ENCODE peak calls at places on chromosomes 4 and X, in eight cellular contexts. N is stomach, S is A172, C is mucosa of descending colon, I is NCI-H146, P is AG08395, K is dermis blood vessel endothelial cell, A is AG09319. B is an unnamed sample.

GRCh38 chr4:77220841-77221613 is 64.0 kb downstream of the CCNG2 start:
- DNase-seq in N (no peak), S (peak), C (no peak), I (no peak), P (peak), K (no peak), A (no peak), B (no peak)

GRCh38 chr4:155639674-155640529 is 26.7 kb upstream of the GUCY1A1 start:
- DNase-seq in N (no peak), S (no peak), C (no peak), I (no peak), P (no peak), K (no peak), A (no peak), B (no peak)

GRCh38 chrX:107700317-107700774 is 72.0 kb downstream of the PRPS1 start:
- DNase-seq in N (no peak), S (no peak), C (no peak), I (no peak), P (peak), K (no peak), A (no peak), B (no peak)

GRCh38 chr4:7276538-7276937 is 84.2 kb downstream of the SORCS2 start:
- DNase-seq in N (no peak), S (no peak), C (no peak), I (no peak), P (no peak), K (peak), A (no peak), B (no peak)

GRCh38 chr4:658681-659667 is 15.1 kb downstream of the ATP5ME start:
- DNase-seq in N (no peak), S (no peak), C (peak), I (no peak), P (no peak), K (no peak), A (no peak), B (no peak)

GRCh38 chrX:140664939-140665338 is 44.6 kb upstream of the LINC00632 start:
- DNase-seq in N (no peak), S (peak), C (no peak), I (no peak), P (peak), K (peak), A (no peak), B (no peak)

GRCh38 chrX:142327182-142327581 is 122.1 kb upstream of the MAGEC2 start:
- DNase-seq in N (no peak), S (no peak), C (no peak), I (no peak), P (no peak), K (no peak), A (no peak), B (no peak)

GRCh38 chr4:3283916-3284315 is 8.9 kb upstream of the RGS12 start:
- DNase-seq in N (peak), S (peak), C (no peak), I (no peak), P (no peak), K (no peak), A (no peak), B (no peak)

GRCh38 chrX:147894332-147894870 is 17.3 kb upstream of the FMR1 start:
- DNase-seq in N (no peak), S (peak), C (no peak), I (no peak), P (no peak), K (no peak), A (no peak), B (no peak)

GRCh38 chrX:146907391-146908240 is 93.1 kb upstream of the CXorf51A start:
- DNase-seq in N (no peak), S (peak), C (no peak), I (no peak), P (no peak), K (no peak), A (no peak), B (no peak)

GRCh38 chr4:84579410-84579791 is 3.5 kb upstream of the CDS1 start:
- DNase-seq in N (no peak), S (no peak), C (no peak), I (no peak), P (no peak), K (no peak), A (no peak), B (peak)

B was measured in epithelial cell of proximal tubule.